ENCODE peak calls at places on chromosomes 16 and 17, in ten cellular contexts. C, Z, G, A, Y, W, L, M, X and F are unnamed samples.

GRCh38 chr17:41307647-41308046 is 1.5 kb downstream of the KRTAP16-1 start:
- DNase-seq in C (no peak), Z (no peak), G (no peak), A (no peak), Y (no peak), W (no peak), L (no peak), M (no peak), X (no peak), F (no peak)

GRCh38 chr17:63246344-63246743 is 199.8 kb downstream of the CYB561 start:
- DNase-seq in C (no peak), Z (no peak), G (no peak), A (no peak), Y (no peak), W (no peak), L (no peak), M (peak; percentile 29), X (no peak), F (no peak)

GRCh38 chr17:61647044-61647443 is 56.0 kb upstream of the NACA2 start:
- DNase-seq in C (no peak), Z (peak; percentile 31), G (no peak), A (no peak), Y (no peak), W (no peak), L (no peak), M (peak; percentile 15), X (no peak), F (no peak)

GRCh38 chr16:26051078-26051477 is 359.3 kb downstream of the HS3ST4 start:
- DNase-seq in C (no peak), Z (no peak), G (no peak), A (no peak), Y (no peak), W (no peak), L (no peak), M (no peak), X (peak; percentile 12), F (no peak)

GRCh38 chr16:73390936-73391335 is 343.0 kb upstream of the ZFHX3 start:
- DNase-seq in C (no peak), Z (peak; percentile 67), G (no peak), A (no peak), Y (no peak), W (no peak), L (no peak), M (no peak), X (no peak), F (no peak)

GRCh38 chr16:86910821-86911220 is 332.5 kb downstream of the FOXL1 start:
- DNase-seq in C (no peak), Z (no peak), G (no peak), A (no peak), Y (no peak), W (no peak), L (no peak), M (no peak), X (no peak), F (no peak)

GRCh38 chr17:4973431-4973830 is 5.8 kb upstream of the SPAG7 start:
- DNase-seq in C (no peak), Z (no peak), G (no peak), A (no peak), Y (no peak), W (no peak), L (no peak), M (no peak), X (no peak), F (no peak)

GRCh38 chr16:87698676-87699179 is 67.1 kb downstream of the KLHDC4 start:
- DNase-seq in C (no peak), Z (no peak), G (no peak), A (no peak), Y (no peak), W (no peak), L (no peak), M (no peak), X (no peak), F (no peak)

DNA sequence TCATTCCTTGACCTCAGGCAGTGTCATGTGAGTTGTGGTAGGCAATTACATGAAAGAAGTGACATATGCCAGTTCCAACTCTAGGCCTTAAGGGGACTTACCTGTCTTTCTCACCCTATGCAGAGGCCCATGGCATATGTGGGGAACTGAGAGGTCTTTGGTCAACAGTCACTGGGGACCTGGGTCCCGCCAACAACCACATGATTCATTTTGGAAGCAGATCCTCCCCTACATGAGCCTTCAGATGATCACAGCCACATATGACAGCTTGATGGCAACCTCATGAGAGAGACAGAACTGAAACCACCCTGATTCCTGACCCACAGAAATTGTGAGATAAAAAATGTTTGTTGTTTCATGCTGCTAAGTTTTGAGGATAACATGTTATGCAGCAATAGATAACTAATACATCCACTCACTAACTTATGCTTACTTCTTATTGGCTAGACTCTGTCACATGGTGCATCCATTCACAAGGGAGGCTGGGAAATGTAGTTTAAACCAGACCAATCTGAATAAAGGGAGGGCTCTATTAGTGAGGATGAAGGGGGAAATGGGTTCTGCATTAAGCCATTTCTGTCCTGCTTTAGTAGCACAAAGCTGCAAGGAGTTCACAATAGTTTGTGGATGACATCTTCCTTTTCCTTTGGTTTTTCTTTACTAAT is 298.2 kb downstream of the HAPSTR1 start:
- DNase-seq in C (no peak), Z (no peak), G (no peak), A (no peak), Y (peak; percentile 12), W (no peak), L (no peak), M (no peak), X (no peak), F (no peak)
- TF ChIP-seq CTCF in C (no peak), Z (no peak), G (no peak), A (no peak), Y (no peak), W (no peak), L (no peak), M (no peak), X (no peak), F (no peak)

GRCh38 chr17:72677108-72677507 is 415.4 kb downstream of the SLC39A11 start:
- DNase-seq in C (no peak), Z (no peak), G (no peak), A (no peak), Y (no peak), W (no peak), L (no peak), M (no peak), X (no peak), F (no peak)
- TF ChIP-seq CTCF in C (no peak), Z (no peak), G (no peak), A (no peak), Y (no peak), W (no peak), L (no peak), M (no peak), X (no peak), F (no peak)

DNA sequence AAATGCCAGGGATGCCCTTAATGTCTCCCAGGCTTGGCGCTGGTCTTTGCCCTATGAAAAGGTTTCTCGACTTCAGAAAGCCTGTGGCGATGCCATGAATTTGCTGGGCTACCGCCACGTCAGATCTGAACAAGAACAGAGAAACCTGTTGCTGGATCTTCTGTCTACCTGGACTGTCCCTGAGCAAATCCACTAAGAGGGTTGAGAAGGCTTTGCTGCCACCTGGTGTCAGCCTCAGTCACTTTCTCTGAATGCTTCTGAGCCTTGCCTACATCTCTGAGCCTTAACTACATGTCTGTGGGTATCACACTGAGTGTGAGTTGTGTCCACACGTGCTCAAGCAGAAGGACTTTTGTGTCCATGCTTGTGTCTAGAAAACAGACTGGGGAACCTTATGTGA is 11.4 kb downstream of the CHST4 start:
- DNase-seq in C (peak; percentile 5), Z (peak; percentile 32), G (peak; percentile 10), A (no peak), Y (peak; percentile 47), W (no peak), L (peak; percentile 68), M (peak; percentile 57), X (no peak), F (peak; percentile 32)
- TF ChIP-seq CTCF in C (peak; percentile 69), Z (peak; percentile 80), G (peak; percentile 42), A (peak; percentile 44), Y (peak; percentile 72), W (peak; percentile 29), L (peak; percentile 72), M (peak; percentile 69), X (no peak), F (peak; percentile 76)

GRCh38 chr17:2397247-2398171 is 3.4 kb downstream of the MNT start:
- DNase-seq in C (no peak), Z (no peak), G (no peak), A (no peak), Y (no peak), W (no peak), L (no peak), M (no peak), X (no peak), F (no peak)

GRCh38 chr17:2395258-2396170 is 5.3 kb downstream of the MNT start:
- DNase-seq in C (no peak), Z (peak; percentile 52), G (no peak), A (no peak), Y (no peak), W (peak; percentile 57), L (peak; percentile 35), M (peak; percentile 27), X (no peak), F (no peak)

GRCh38 chr17:2394775-2395191 is 6.1 kb downstream of the MNT start:
- DNase-seq in C (no peak), Z (no peak), G (no peak), A (no peak), Y (no peak), W (peak; percentile 55), L (no peak), M (no peak), X (no peak), F (no peak)

GRCh38 chr17:2396568-2397246 is 4.2 kb downstream of the MNT start:
- DNase-seq in C (peak; percentile 78), Z (peak; percentile 96), G (peak; percentile 31), A (peak; percentile 96), Y (peak; percentile 52), W (peak; percentile 94), L (peak; percentile 96), M (peak; percentile 99), X (peak; percentile 98), F (peak; percentile 71)

GRCh38 chr17:2396192-2396567 is 4.7 kb downstream of the MNT start:
- DNase-seq in C (no peak), Z (no peak), G (no peak), A (no peak), Y (no peak), W (no peak), L (no peak), M (no peak), X (no peak), F (no peak)
- TF ChIP-seq CTCF in C (no peak), Z (no peak), G (no peak), A (no peak), Y (no peak), W (no peak), L (no peak), M (no peak), X (no peak), F (no peak)

DNA sequence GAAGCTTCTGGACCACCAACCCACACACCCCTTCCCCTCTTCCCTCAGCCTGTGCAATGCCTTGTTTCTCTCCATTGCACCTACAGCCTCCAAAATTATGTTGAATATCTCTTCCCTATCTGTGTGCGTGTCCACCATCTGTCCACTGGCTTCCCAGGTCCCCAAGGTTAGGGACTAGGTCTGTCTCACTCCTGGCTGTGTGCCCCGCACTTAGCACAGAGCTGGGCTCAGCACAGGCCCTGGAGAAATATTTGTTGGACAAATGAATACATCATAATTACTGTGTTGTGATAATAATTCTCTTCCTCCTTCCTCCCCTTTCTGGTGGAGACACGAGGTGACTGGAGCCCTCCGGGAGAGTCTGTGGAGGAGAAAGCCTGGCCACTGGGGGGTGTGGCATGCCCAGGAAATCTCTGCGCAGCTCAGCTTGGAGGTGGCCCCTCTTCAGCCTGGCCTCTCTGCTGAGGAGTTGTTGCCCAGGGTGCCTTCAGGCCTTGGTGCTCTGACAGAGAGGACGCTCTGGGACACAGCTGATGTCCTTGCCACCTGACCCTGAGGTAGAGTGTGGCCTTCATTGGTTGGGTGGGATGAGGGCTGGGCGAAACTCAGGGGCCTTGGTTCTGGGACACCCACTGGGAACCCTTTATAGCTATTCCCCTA is 3.3 kb upstream of the BRD7 start:
- DNase-seq in C (peak; percentile 48), Z (no peak), G (no peak), A (no peak), Y (no peak), W (no peak), L (peak; percentile 25), M (peak; percentile 43), X (no peak), F (no peak)
- TF ChIP-seq CTCF in C (peak; percentile 56), Z (peak; percentile 55), G (no peak), A (peak; percentile 33), Y (peak; percentile 46), W (no peak), L (no peak), M (peak; percentile 38), X (no peak), F (peak; percentile 38)